ENCODE peak calls at places on chromosomes 12 and 14, in ten cellular contexts. One of them, this sample, is unnamed.

GRCh38 chr14:38948171-38948570 is 154.9 kb downstream of the SEC23A start:
- DNase-seq in activated CD4-positive, alpha-beta T cell treated with anti-CD3 and anti-CD28 coated beads for 48 hours: no peak
- DNase-seq in lung: no peak
- DNase-seq in activated T-cell treated with anti-CD3 and anti-CD28 coated beads, Interleukin-2, amount 50 U/mL, for 72 hours: no peak
- DNase-seq in heart right ventricle: no peak
- DNase-seq in stimulated activated CD8-positive, alpha-beta memory T cell treated with anti-CD3 and anti-CD28 coated beads, Interleukin-4, amount 100 ng/mL, for 24 hours: no peak
- DNase-seq in AG08396: no peak
- DNase-seq in fibroblast of villous mesenchyme: no peak
- DNase-seq in D341Med: no peak
- DNase-seq in stimulated activated CD4-positive, alpha-beta T cell treated with anti-CD3 and anti-CD28 coated beads, Interleukin-1b, Interleukin-23, amount 100 ng/mL, for 24 hours: no peak
- DNase-seq in this sample: no peak

GRCh38 chr14:47150267-47150666 is 498.7 kb upstream of the RPL10L start:
- DNase-seq in D341Med: no peak
- DNase-seq in stimulated activated CD4-positive, alpha-beta T cell treated with anti-CD3 and anti-CD28 coated beads, Interleukin-1b, Interleukin-23, amount 100 ng/mL, for 24 hours: no peak
- DNase-seq in activated CD4-positive, alpha-beta T cell treated with anti-CD3 and anti-CD28 coated beads for 48 hours: no peak
- DNase-seq in activated T-cell treated with anti-CD3 and anti-CD28 coated beads, Interleukin-2, amount 50 U/mL, for 72 hours: no peak
- DNase-seq in stimulated activated CD8-positive, alpha-beta memory T cell treated with anti-CD3 and anti-CD28 coated beads, Interleukin-4, amount 100 ng/mL, for 24 hours: no peak
- DNase-seq in AG08396: no peak
- DNase-seq in lung: no peak
- DNase-seq in heart right ventricle: no peak
- DNase-seq in fibroblast of villous mesenchyme: no peak
- DNase-seq in this sample: no peak

GRCh38 chr12:114412307-114412706 is 6.4 kb upstream of the TBX5 start:
- DNase-seq in lung: no peak
- DNase-seq in activated CD4-positive, alpha-beta T cell treated with anti-CD3 and anti-CD28 coated beads for 48 hours: no peak
- DNase-seq in activated T-cell treated with anti-CD3 and anti-CD28 coated beads, Interleukin-2, amount 50 U/mL, for 72 hours: no peak
- DNase-seq in heart right ventricle: no peak
- DNase-seq in stimulated activated CD4-positive, alpha-beta T cell treated with anti-CD3 and anti-CD28 coated beads, Interleukin-1b, Interleukin-23, amount 100 ng/mL, for 24 hours: no peak
- DNase-seq in stimulated activated CD8-positive, alpha-beta memory T cell treated with anti-CD3 and anti-CD28 coated beads, Interleukin-4, amount 100 ng/mL, for 24 hours: no peak
- DNase-seq in fibroblast of villous mesenchyme: no peak
- DNase-seq in D341Med: no peak
- DNase-seq in AG08396: no peak
- DNase-seq in this sample: no peak

GRCh38 chr14:103562385-103563088 is at the start of the genes BAG5 and COA8:
- DNase-seq in fibroblast of villous mesenchyme: peak
- DNase-seq in activated CD4-positive, alpha-beta T cell treated with anti-CD3 and anti-CD28 coated beads for 48 hours: peak
- DNase-seq in D341Med: peak
- DNase-seq in activated T-cell treated with anti-CD3 and anti-CD28 coated beads, Interleukin-2, amount 50 U/mL, for 72 hours: peak
- DNase-seq in AG08396: peak
- DNase-seq in stimulated activated CD8-positive, alpha-beta memory T cell treated with anti-CD3 and anti-CD28 coated beads, Interleukin-4, amount 100 ng/mL, for 24 hours: peak
- DNase-seq in heart right ventricle: peak
- DNase-seq in lung: peak
- DNase-seq in stimulated activated CD4-positive, alpha-beta T cell treated with anti-CD3 and anti-CD28 coated beads, Interleukin-1b, Interleukin-23, amount 100 ng/mL, for 24 hours: peak
- DNase-seq in this sample: peak

GRCh38 chr12:40946612-40947194 is 241.4 kb upstream of the PDZRN4 start:
- DNase-seq in AG08396: peak
- DNase-seq in D341Med: no peak
- DNase-seq in fibroblast of villous mesenchyme: peak
- DNase-seq in heart right ventricle: no peak
- DNase-seq in activated CD4-positive, alpha-beta T cell treated with anti-CD3 and anti-CD28 coated beads for 48 hours: no peak
- DNase-seq in lung: no peak
- DNase-seq in stimulated activated CD4-positive, alpha-beta T cell treated with anti-CD3 and anti-CD28 coated beads, Interleukin-1b, Interleukin-23, amount 100 ng/mL, for 24 hours: no peak
- DNase-seq in stimulated activated CD8-positive, alpha-beta memory T cell treated with anti-CD3 and anti-CD28 coated beads, Interleukin-4, amount 100 ng/mL, for 24 hours: no peak
- DNase-seq in activated T-cell treated with anti-CD3 and anti-CD28 coated beads, Interleukin-2, amount 50 U/mL, for 72 hours: no peak
- DNase-seq in this sample: no peak

GRCh38 chr12:122943196-122943595 is 23.1 kb downstream of the ABCB9 start:
- DNase-seq in heart right ventricle: peak
- DNase-seq in stimulated activated CD4-positive, alpha-beta T cell treated with anti-CD3 and anti-CD28 coated beads, Interleukin-1b, Interleukin-23, amount 100 ng/mL, for 24 hours: no peak
- DNase-seq in stimulated activated CD8-positive, alpha-beta memory T cell treated with anti-CD3 and anti-CD28 coated beads, Interleukin-4, amount 100 ng/mL, for 24 hours: no peak
- DNase-seq in lung: no peak
- DNase-seq in activated CD4-positive, alpha-beta T cell treated with anti-CD3 and anti-CD28 coated beads for 48 hours: no peak
- DNase-seq in activated T-cell treated with anti-CD3 and anti-CD28 coated beads, Interleukin-2, amount 50 U/mL, for 72 hours: no peak
- DNase-seq in fibroblast of villous mesenchyme: no peak
- DNase-seq in D341Med: peak
- DNase-seq in AG08396: no peak
- DNase-seq in this sample: no peak

GRCh38 chr14:93969082-93969828 is 7.1 kb downstream of the ASB2 start:
- DNase-seq in stimulated activated CD4-positive, alpha-beta T cell treated with anti-CD3 and anti-CD28 coated beads, Interleukin-1b, Interleukin-23, amount 100 ng/mL, for 24 hours: no peak
- DNase-seq in fibroblast of villous mesenchyme: no peak
- DNase-seq in lung: no peak
- DNase-seq in stimulated activated CD8-positive, alpha-beta memory T cell treated with anti-CD3 and anti-CD28 coated beads, Interleukin-4, amount 100 ng/mL, for 24 hours: no peak
- DNase-seq in D341Med: no peak
- DNase-seq in activated T-cell treated with anti-CD3 and anti-CD28 coated beads, Interleukin-2, amount 50 U/mL, for 72 hours: no peak
- DNase-seq in heart right ventricle: peak
- DNase-seq in activated CD4-positive, alpha-beta T cell treated with anti-CD3 and anti-CD28 coated beads for 48 hours: no peak
- DNase-seq in AG08396: no peak
- DNase-seq in this sample: no peak

GRCh38 chr12:47021298-47021697 is 58.1 kb upstream of the PCED1B start:
- DNase-seq in fibroblast of villous mesenchyme: peak
- DNase-seq in activated T-cell treated with anti-CD3 and anti-CD28 coated beads, Interleukin-2, amount 50 U/mL, for 72 hours: peak
- DNase-seq in lung: no peak
- DNase-seq in D341Med: peak
- DNase-seq in activated CD4-positive, alpha-beta T cell treated with anti-CD3 and anti-CD28 coated beads for 48 hours: no peak
- DNase-seq in stimulated activated CD8-positive, alpha-beta memory T cell treated with anti-CD3 and anti-CD28 coated beads, Interleukin-4, amount 100 ng/mL, for 24 hours: no peak
- DNase-seq in stimulated activated CD4-positive, alpha-beta T cell treated with anti-CD3 and anti-CD28 coated beads, Interleukin-1b, Interleukin-23, amount 100 ng/mL, for 24 hours: no peak
- DNase-seq in heart right ventricle: peak
- DNase-seq in AG08396: peak
- DNase-seq in this sample: no peak

GRCh38 chr14:69652942-69653680 is 41.7 kb downstream of the SUSD6 start:
- DNase-seq in heart right ventricle: peak
- DNase-seq in activated T-cell treated with anti-CD3 and anti-CD28 coated beads, Interleukin-2, amount 50 U/mL, for 72 hours: no peak
- DNase-seq in D341Med: no peak
- DNase-seq in fibroblast of villous mesenchyme: no peak
- DNase-seq in lung: no peak
- DNase-seq in stimulated activated CD8-positive, alpha-beta memory T cell treated with anti-CD3 and anti-CD28 coated beads, Interleukin-4, amount 100 ng/mL, for 24 hours: no peak
- DNase-seq in AG08396: no peak
- DNase-seq in stimulated activated CD4-positive, alpha-beta T cell treated with anti-CD3 and anti-CD28 coated beads, Interleukin-1b, Interleukin-23, amount 100 ng/mL, for 24 hours: no peak
- DNase-seq in activated CD4-positive, alpha-beta T cell treated with anti-CD3 and anti-CD28 coated beads for 48 hours: peak
- DNase-seq in this sample: no peak

GRCh38 chr12:130880411-130880885 is 8.6 kb downstream of the RAN start:
- DNase-seq in stimulated activated CD4-positive, alpha-beta T cell treated with anti-CD3 and anti-CD28 coated beads, Interleukin-1b, Interleukin-23, amount 100 ng/mL, for 24 hours: no peak
- DNase-seq in heart right ventricle: no peak
- DNase-seq in D341Med: no peak
- DNase-seq in stimulated activated CD8-positive, alpha-beta memory T cell treated with anti-CD3 and anti-CD28 coated beads, Interleukin-4, amount 100 ng/mL, for 24 hours: no peak
- DNase-seq in lung: no peak
- DNase-seq in AG08396: no peak
- DNase-seq in activated T-cell treated with anti-CD3 and anti-CD28 coated beads, Interleukin-2, amount 50 U/mL, for 72 hours: peak
- DNase-seq in activated CD4-positive, alpha-beta T cell treated with anti-CD3 and anti-CD28 coated beads for 48 hours: peak
- DNase-seq in fibroblast of villous mesenchyme: no peak
- DNase-seq in this sample: no peak

GRCh38 chr12:2488596-2488995 is 306.2 kb upstream of the FKBP4 start:
- DNase-seq in D341Med: no peak
- DNase-seq in activated T-cell treated with anti-CD3 and anti-CD28 coated beads, Interleukin-2, amount 50 U/mL, for 72 hours: no peak
- DNase-seq in lung: no peak
- DNase-seq in stimulated activated CD8-positive, alpha-beta memory T cell treated with anti-CD3 and anti-CD28 coated beads, Interleukin-4, amount 100 ng/mL, for 24 hours: no peak
- DNase-seq in stimulated activated CD4-positive, alpha-beta T cell treated with anti-CD3 and anti-CD28 coated beads, Interleukin-1b, Interleukin-23, amount 100 ng/mL, for 24 hours: no peak
- DNase-seq in fibroblast of villous mesenchyme: no peak
- DNase-seq in heart right ventricle: no peak
- DNase-seq in activated CD4-positive, alpha-beta T cell treated with anti-CD3 and anti-CD28 coated beads for 48 hours: no peak
- DNase-seq in AG08396: no peak
- DNase-seq in this sample: no peak

GRCh38 chr12:14768823-14769405 is 34.4 kb downstream of the WBP11 start:
- DNase-seq in heart right ventricle: no peak
- DNase-seq in activated T-cell treated with anti-CD3 and anti-CD28 coated beads, Interleukin-2, amount 50 U/mL, for 72 hours: peak
- DNase-seq in stimulated activated CD8-positive, alpha-beta memory T cell treated with anti-CD3 and anti-CD28 coated beads, Interleukin-4, amount 100 ng/mL, for 24 hours: peak
- DNase-seq in lung: no peak
- DNase-seq in AG08396: no peak
- DNase-seq in activated CD4-positive, alpha-beta T cell treated with anti-CD3 and anti-CD28 coated beads for 48 hours: peak
- DNase-seq in fibroblast of villous mesenchyme: peak
- DNase-seq in stimulated activated CD4-positive, alpha-beta T cell treated with anti-CD3 and anti-CD28 coated beads, Interleukin-1b, Interleukin-23, amount 100 ng/mL, for 24 hours: peak
- DNase-seq in D341Med: no peak
- DNase-seq in this sample: no peak

GRCh38 chr14:75003250-75004027 is 718 bp downstream of the EIF2B2 start:
- DNase-seq in lung: no peak
- DNase-seq in fibroblast of villous mesenchyme: no peak
- DNase-seq in stimulated activated CD4-positive, alpha-beta T cell treated with anti-CD3 and anti-CD28 coated beads, Interleukin-1b, Interleukin-23, amount 100 ng/mL, for 24 hours: no peak
- DNase-seq in stimulated activated CD8-positive, alpha-beta memory T cell treated with anti-CD3 and anti-CD28 coated beads, Interleukin-4, amount 100 ng/mL, for 24 hours: no peak
- DNase-seq in AG08396: no peak
- DNase-seq in heart right ventricle: no peak
- DNase-seq in activated T-cell treated with anti-CD3 and anti-CD28 coated beads, Interleukin-2, amount 50 U/mL, for 72 hours: no peak
- DNase-seq in activated CD4-positive, alpha-beta T cell treated with anti-CD3 and anti-CD28 coated beads for 48 hours: no peak
- DNase-seq in D341Med: no peak
- DNase-seq in this sample: no peak

GRCh38 chr12:52270541-52271070 is 3.8 kb upstream of the KRT86 start:
- DNase-seq in activated T-cell treated with anti-CD3 and anti-CD28 coated beads, Interleukin-2, amount 50 U/mL, for 72 hours: no peak
- DNase-seq in stimulated activated CD4-positive, alpha-beta T cell treated with anti-CD3 and anti-CD28 coated beads, Interleukin-1b, Interleukin-23, amount 100 ng/mL, for 24 hours: no peak
- DNase-seq in fibroblast of villous mesenchyme: no peak
- DNase-seq in lung: no peak
- DNase-seq in activated CD4-positive, alpha-beta T cell treated with anti-CD3 and anti-CD28 coated beads for 48 hours: no peak
- DNase-seq in D341Med: no peak
- DNase-seq in heart right ventricle: no peak
- DNase-seq in stimulated activated CD8-positive, alpha-beta memory T cell treated with anti-CD3 and anti-CD28 coated beads, Interleukin-4, amount 100 ng/mL, for 24 hours: no peak
- DNase-seq in AG08396: no peak
- DNase-seq in this sample: no peak

GRCh38 chr12:101299346-101299745 is 19.4 kb downstream of the UTP20 start:
- DNase-seq in activated CD4-positive, alpha-beta T cell treated with anti-CD3 and anti-CD28 coated beads for 48 hours: no peak
- DNase-seq in stimulated activated CD8-positive, alpha-beta memory T cell treated with anti-CD3 and anti-CD28 coated beads, Interleukin-4, amount 100 ng/mL, for 24 hours: no peak
- DNase-seq in fibroblast of villous mesenchyme: peak
- DNase-seq in stimulated activated CD4-positive, alpha-beta T cell treated with anti-CD3 and anti-CD28 coated beads, Interleukin-1b, Interleukin-23, amount 100 ng/mL, for 24 hours: no peak
- DNase-seq in lung: no peak
- DNase-seq in activated T-cell treated with anti-CD3 and anti-CD28 coated beads, Interleukin-2, amount 50 U/mL, for 72 hours: no peak
- DNase-seq in AG08396: peak
- DNase-seq in heart right ventricle: no peak
- DNase-seq in D341Med: no peak
- DNase-seq in this sample: no peak

GRCh38 chr12:24488091-24488596 is 460.8 kb downstream of the BCAT1 start:
- DNase-seq in stimulated activated CD4-positive, alpha-beta T cell treated with anti-CD3 and anti-CD28 coated beads, Interleukin-1b, Interleukin-23, amount 100 ng/mL, for 24 hours: no peak
- DNase-seq in heart right ventricle: no peak
- DNase-seq in D341Med: no peak
- DNase-seq in stimulated activated CD8-positive, alpha-beta memory T cell treated with anti-CD3 and anti-CD28 coated beads, Interleukin-4, amount 100 ng/mL, for 24 hours: no peak
- DNase-seq in fibroblast of villous mesenchyme: no peak
- DNase-seq in AG08396: no peak
- DNase-seq in lung: no peak
- DNase-seq in activated T-cell treated with anti-CD3 and anti-CD28 coated beads, Interleukin-2, amount 50 U/mL, for 72 hours: no peak
- DNase-seq in activated CD4-positive, alpha-beta T cell treated with anti-CD3 and anti-CD28 coated beads for 48 hours: no peak
- DNase-seq in this sample: no peak

GRCh38 chr12:1865284-1865866 is 45.0 kb downstream of the LRTM2 start:
- DNase-seq in activated T-cell treated with anti-CD3 and anti-CD28 coated beads, Interleukin-2, amount 50 U/mL, for 72 hours: no peak
- DNase-seq in stimulated activated CD4-positive, alpha-beta T cell treated with anti-CD3 and anti-CD28 coated beads, Interleukin-1b, Interleukin-23, amount 100 ng/mL, for 24 hours: no peak
- DNase-seq in AG08396: no peak
- DNase-seq in activated CD4-positive, alpha-beta T cell treated with anti-CD3 and anti-CD28 coated beads for 48 hours: no peak
- DNase-seq in lung: no peak
- DNase-seq in stimulated activated CD8-positive, alpha-beta memory T cell treated with anti-CD3 and anti-CD28 coated beads, Interleukin-4, amount 100 ng/mL, for 24 hours: no peak
- DNase-seq in fibroblast of villous mesenchyme: no peak
- DNase-seq in heart right ventricle: no peak
- DNase-seq in D341Med: no peak
- DNase-seq in this sample: no peak

GRCh38 chr12:107385518-107385917 is 292.2 kb upstream of the CRY1 start:
- DNase-seq in AG08396: no peak
- DNase-seq in fibroblast of villous mesenchyme: peak
- DNase-seq in activated CD4-positive, alpha-beta T cell treated with anti-CD3 and anti-CD28 coated beads for 48 hours: no peak
- DNase-seq in lung: no peak
- DNase-seq in activated T-cell treated with anti-CD3 and anti-CD28 coated beads, Interleukin-2, amount 50 U/mL, for 72 hours: no peak
- DNase-seq in D341Med: no peak
- DNase-seq in stimulated activated CD4-positive, alpha-beta T cell treated with anti-CD3 and anti-CD28 coated beads, Interleukin-1b, Interleukin-23, amount 100 ng/mL, for 24 hours: no peak
- DNase-seq in stimulated activated CD8-positive, alpha-beta memory T cell treated with anti-CD3 and anti-CD28 coated beads, Interleukin-4, amount 100 ng/mL, for 24 hours: no peak
- DNase-seq in heart right ventricle: no peak
- DNase-seq in this sample: no peak

GRCh38 chr12:68868043-68868790 is 60.2 kb downstream of the MDM2 start:
- DNase-seq in AG08396: no peak
- DNase-seq in stimulated activated CD4-positive, alpha-beta T cell treated with anti-CD3 and anti-CD28 coated beads, Interleukin-1b, Interleukin-23, amount 100 ng/mL, for 24 hours: no peak
- DNase-seq in heart right ventricle: no peak
- DNase-seq in lung: no peak
- DNase-seq in fibroblast of villous mesenchyme: no peak
- DNase-seq in stimulated activated CD8-positive, alpha-beta memory T cell treated with anti-CD3 and anti-CD28 coated beads, Interleukin-4, amount 100 ng/mL, for 24 hours: no peak
- DNase-seq in D341Med: no peak
- DNase-seq in activated T-cell treated with anti-CD3 and anti-CD28 coated beads, Interleukin-2, amount 50 U/mL, for 72 hours: no peak
- DNase-seq in activated CD4-positive, alpha-beta T cell treated with anti-CD3 and anti-CD28 coated beads for 48 hours: no peak
- DNase-seq in this sample: no peak

GRCh38 chr14:50303744-50304471 is 8.1 kb downstream of the L2HGDH start:
- DNase-seq in stimulated activated CD4-positive, alpha-beta T cell treated with anti-CD3 and anti-CD28 coated beads, Interleukin-1b, Interleukin-23, amount 100 ng/mL, for 24 hours: no peak
- DNase-seq in AG08396: no peak
- DNase-seq in lung: peak
- DNase-seq in stimulated activated CD8-positive, alpha-beta memory T cell treated with anti-CD3 and anti-CD28 coated beads, Interleukin-4, amount 100 ng/mL, for 24 hours: no peak
- DNase-seq in heart right ventricle: no peak
- DNase-seq in activated T-cell treated with anti-CD3 and anti-CD28 coated beads, Interleukin-2, amount 50 U/mL, for 72 hours: no peak
- DNase-seq in activated CD4-positive, alpha-beta T cell treated with anti-CD3 and anti-CD28 coated beads for 48 hours: no peak
- DNase-seq in D341Med: no peak
- DNase-seq in fibroblast of villous mesenchyme: peak
- DNase-seq in this sample: no peak

GRCh38 chr14:99821519-99822165 is 28.4 kb downstream of the EML1 start:
- DNase-seq in lung: no peak
- DNase-seq in stimulated activated CD4-positive, alpha-beta T cell treated with anti-CD3 and anti-CD28 coated beads, Interleukin-1b, Interleukin-23, amount 100 ng/mL, for 24 hours: no peak
- DNase-seq in D341Med: no peak
- DNase-seq in AG08396: peak
- DNase-seq in heart right ventricle: no peak
- DNase-seq in activated CD4-positive, alpha-beta T cell treated with anti-CD3 and anti-CD28 coated beads for 48 hours: peak
- DNase-seq in activated T-cell treated with anti-CD3 and anti-CD28 coated beads, Interleukin-2, amount 50 U/mL, for 72 hours: no peak
- DNase-seq in fibroblast of villous mesenchyme: peak
- DNase-seq in stimulated activated CD8-positive, alpha-beta memory T cell treated with anti-CD3 and anti-CD28 coated beads, Interleukin-4, amount 100 ng/mL, for 24 hours: no peak
- DNase-seq in this sample: no peak

GRCh38 chr14:24368562-24369252 is 723 bp downstream of the NFATC4 start:
- DNase-seq in stimulated activated CD4-positive, alpha-beta T cell treated with anti-CD3 and anti-CD28 coated beads, Interleukin-1b, Interleukin-23, amount 100 ng/mL, for 24 hours: peak
- DNase-seq in heart right ventricle: peak
- DNase-seq in activated CD4-positive, alpha-beta T cell treated with anti-CD3 and anti-CD28 coated beads for 48 hours: peak
- DNase-seq in stimulated activated CD8-positive, alpha-beta memory T cell treated with anti-CD3 and anti-CD28 coated beads, Interleukin-4, amount 100 ng/mL, for 24 hours: peak
- DNase-seq in activated T-cell treated with anti-CD3 and anti-CD28 coated beads, Interleukin-2, amount 50 U/mL, for 72 hours: peak
- DNase-seq in D341Med: peak
- DNase-seq in AG08396: peak
- DNase-seq in lung: no peak
- DNase-seq in fibroblast of villous mesenchyme: peak
- DNase-seq in this sample: no peak

GRCh38 chr14:37124617-37125016 is 47.8 kb downstream of the SLC25A21 start:
- DNase-seq in stimulated activated CD8-positive, alpha-beta memory T cell treated with anti-CD3 and anti-CD28 coated beads, Interleukin-4, amount 100 ng/mL, for 24 hours: no peak
- DNase-seq in AG08396: no peak
- DNase-seq in lung: no peak
- DNase-seq in heart right ventricle: no peak
- DNase-seq in stimulated activated CD4-positive, alpha-beta T cell treated with anti-CD3 and anti-CD28 coated beads, Interleukin-1b, Interleukin-23, amount 100 ng/mL, for 24 hours: no peak
- DNase-seq in activated CD4-positive, alpha-beta T cell treated with anti-CD3 and anti-CD28 coated beads for 48 hours: no peak
- DNase-seq in D341Med: no peak
- DNase-seq in fibroblast of villous mesenchyme: no peak
- DNase-seq in activated T-cell treated with anti-CD3 and anti-CD28 coated beads, Interleukin-2, amount 50 U/mL, for 72 hours: no peak
- DNase-seq in this sample: no peak

GRCh38 chr12:25653487-25654175 is 100.5 kb upstream of the LMNTD1 start:
- DNase-seq in lung: no peak
- DNase-seq in stimulated activated CD8-positive, alpha-beta memory T cell treated with anti-CD3 and anti-CD28 coated beads, Interleukin-4, amount 100 ng/mL, for 24 hours: no peak
- DNase-seq in activated T-cell treated with anti-CD3 and anti-CD28 coated beads, Interleukin-2, amount 50 U/mL, for 72 hours: no peak
- DNase-seq in stimulated activated CD4-positive, alpha-beta T cell treated with anti-CD3 and anti-CD28 coated beads, Interleukin-1b, Interleukin-23, amount 100 ng/mL, for 24 hours: no peak
- DNase-seq in AG08396: no peak
- DNase-seq in fibroblast of villous mesenchyme: no peak
- DNase-seq in D341Med: no peak
- DNase-seq in activated CD4-positive, alpha-beta T cell treated with anti-CD3 and anti-CD28 coated beads for 48 hours: no peak
- DNase-seq in heart right ventricle: peak
- DNase-seq in this sample: no peak